ENCODE peak calls at places on chromosome 2, in ten cellular contexts. W, T, O, K, P, L, Y, R, Z and A are unnamed samples.

GRCh38 chr2:159497256-159497655 is 119.1 kb downstream of the BAZ2B start:
- DNase-seq in W (peak), O (no peak), K (peak), T (no peak), L (peak), R (no peak), P (no peak), Y (no peak), Z (no peak), A (no peak)

GRCh38 chr2:98496750-98497493 is 52.3 kb downstream of the INPP4A start:
- DNase-seq in Z (no peak), Y (no peak), K (no peak), W (no peak), O (no peak), R (no peak), T (no peak), P (no peak), L (no peak), A (no peak)

GRCh38 chr2:63590621-63591408 is 2.1 kb downstream of the MDH1 start:
- DNase-seq in R (no peak), Z (peak), O (no peak), L (no peak), Y (no peak), W (no peak), T (no peak), K (peak), P (no peak), A (no peak)

GRCh38 chr2:79993144-79993543 is 311.4 kb downstream of the LRRTM1 start:
- DNase-seq in T (no peak), W (no peak), K (no peak), L (no peak), O (no peak), P (no peak), Z (no peak), R (no peak), Y (no peak), A (no peak)

GRCh38 chr2:74072542-74072941 is 75.2 kb downstream of the BOLA3 start:
- DNase-seq in P (no peak), R (no peak), Z (no peak), Y (no peak), T (no peak), O (no peak), W (no peak), K (no peak), L (no peak), A (no peak)

GRCh38 chr2:64840419-64840818 is 148.8 kb upstream of the SLC1A4 start:
- DNase-seq in T (no peak), R (no peak), Y (no peak), Z (no peak), O (no peak), P (no peak), W (no peak), K (peak), L (no peak), A (no peak)

GRCh38 chr2:184178229-184178628 is 420.1 kb upstream of the ZNF804A start:
- DNase-seq in W (no peak), P (no peak), Z (no peak), T (no peak), R (no peak), K (no peak), L (no peak), O (no peak), Y (no peak), A (no peak)

GRCh38 chr2:146561996-146562395 is 1282.8 kb upstream of the ACVR2A start:
- DNase-seq in Z (no peak), O (no peak), W (no peak), K (no peak), P (no peak), R (no peak), L (no peak), Y (no peak), T (no peak), A (no peak)

GRCh38 chr2:210502997-210503621 is 26.6 kb upstream of the LANCL1 start:
- DNase-seq in O (peak), T (peak), K (peak), Z (peak), L (peak), W (peak), Y (no peak), R (peak), P (peak), A (no peak)

GRCh38 chr2:60551241-60552095 is 2.0 kb downstream of the BCL11A start:
- DNase-seq in K (peak), O (no peak), L (no peak), Z (no peak), T (no peak), Y (no peak), W (peak), R (no peak), P (peak), A (peak)

GRCh38 chr2:133581027-133581760 is 12.9 kb upstream of the NCKAP5 start:
- DNase-seq in Y (no peak), R (no peak), O (no peak), K (no peak), T (no peak), L (no peak), Z (no peak), W (no peak), P (no peak), A (no peak)

GRCh38 chr2:134234535-134234934 is 19.3 kb upstream of the MGAT5 start:
- DNase-seq in Y (no peak), L (no peak), K (no peak), Z (no peak), O (no peak), T (no peak), W (no peak), R (no peak), P (no peak), A (no peak)

GRCh38 chr2:176814740-176815367 is 397.7 kb upstream of the HNRNPA3 start:
- DNase-seq in P (no peak), R (peak), W (peak), L (no peak), T (no peak), Y (no peak), Z (no peak), K (peak), O (peak), A (no peak)

GRCh38 chr2:121519732-121520640 is 10.7 kb upstream of the RNU4ATAC start:
- DNase-seq in W (no peak), P (peak), Z (no peak), O (no peak), Y (no peak), L (no peak), T (no peak), R (no peak), K (peak), A (no peak)

GRCh38 chr2:86765308-86765695 is 25.4 kb downstream of the CD8A start:
- DNase-seq in T (no peak), W (no peak), O (no peak), Y (no peak), P (no peak), Z (no peak), K (no peak), R (no peak), L (no peak), A (no peak)

GRCh38 chr2:130158631-130159030 is 13.7 kb upstream of the CCDC74B start:
- DNase-seq in W (no peak), Z (no peak), P (no peak), R (no peak), L (no peak), T (no peak), K (no peak), Y (no peak), O (no peak), A (no peak)

GRCh38 chr2:189836644-189837043 is 52.4 kb downstream of the PMS1 start:
- DNase-seq in K (peak), R (no peak), T (no peak), W (peak), O (no peak), P (no peak), Z (no peak), Y (no peak), L (peak), A (no peak)

GRCh38 chr2:25168256-25169072 is at the start of gene POMC:
- DNase-seq in O (no peak), P (no peak), L (no peak), T (peak), Y (no peak), W (peak), R (peak), K (peak), Z (no peak), A (peak)

GRCh38 chr2:196220671-196221070 is 49.3 kb upstream of the STK17B start:
- DNase-seq in P (no peak), Y (no peak), Z (no peak), K (no peak), L (no peak), O (no peak), R (peak), W (no peak), T (no peak), A (no peak)

GRCh38 chr2:17815466-17816184 is 635 bp upstream of the MSGN1 start:
- DNase-seq in O (no peak), Y (no peak), L (no peak), R (no peak), K (peak), Z (no peak), T (no peak), W (peak), P (no peak), A (no peak)

GRCh38 chr2:23452397-23452796 is 67.4 kb downstream of the KLHL29 start:
- DNase-seq in R (no peak), Z (no peak), O (no peak), Y (no peak), L (no peak), P (no peak), W (no peak), K (no peak), T (no peak), A (no peak)

GRCh38 chr2:178679891-178680290 is 127.3 kb downstream of the TTN start:
- DNase-seq in Y (no peak), Z (no peak), P (no peak), O (no peak), L (no peak), K (no peak), R (no peak), T (no peak), W (no peak), A (no peak)

GRCh38 chr2:7609556-7610323 is 692.5 kb downstream of the RNF144A start:
- DNase-seq in Z (no peak), T (no peak), L (no peak), O (peak), W (no peak), K (no peak), Y (no peak), R (no peak), P (peak), A (no peak)

GRCh38 chr2:43169091-43169936 is 57.1 kb downstream of the ZFP36L2 start:
- DNase-seq in K (no peak), L (no peak), O (no peak), R (no peak), W (peak), Z (no peak), P (no peak), T (no peak), Y (no peak), A (peak)